ENCODE peak calls at places on chromosome 1, in ten cellular contexts. M is dermis microvascular lymphatic vessel endothelial cell, D is progenitor cell of endocrine pancreas, F is NCI-H748 treated with DMSO at 0.1 percent for 48 hours, Y is germinal center, O is T follicular helper cell, T is dorsolateral prefrontal cortex, K is hippocampal formation, R is NCI-H1092, P is GM13976. Q is an unnamed sample.

GRCh38 chr1:61839702-61840101 is 97.4 kb downstream of the PATJ start:
- DNase-seq in M (no peak), D (no peak), F (no peak), Y (no peak), O (no peak), T (no peak), K (no peak), R (no peak), P (no peak), Q (no peak)

GRCh38 chr1:52662645-52663313 is 29.8 kb downstream of the SHISAL2A start:
- DNase-seq in M (no peak), D (no peak), F (no peak), Y (no peak), O (no peak), T (no peak), K (no peak), R (no peak), P (no peak), Q (peak; percentile 62)

GRCh38 chr1:7609311-7609994 is 161.6 kb upstream of the VAMP3 start:
- DNase-seq in M (no peak), D (no peak), F (no peak), Y (no peak), O (no peak), T (no peak), K (no peak), R (peak; percentile 30), P (no peak), Q (no peak)

GRCh38 chr1:55259906-55260608 is 44.9 kb upstream of the USP24 start:
- DNase-seq in M (no peak), D (no peak), F (no peak), Y (peak; percentile 41), O (no peak), T (no peak), K (no peak), R (no peak), P (no peak), Q (no peak)

GRCh38 chr1:167650266-167651160 is 20.5 kb downstream of the RCSD1 start:
- DNase-seq in M (no peak), D (no peak), F (no peak), Y (no peak), O (no peak), T (no peak), K (no peak), R (no peak), P (peak; percentile 51), Q (no peak)

GRCh38 chr1:107704911-107705310 is 260.1 kb downstream of the VAV3 start:
- DNase-seq in M (no peak), D (no peak), F (no peak), Y (no peak), O (no peak), T (no peak), K (no peak), R (no peak), P (no peak), Q (no peak)

GRCh38 chr1:41533731-41534080 is 49.2 kb upstream of the EDN2 start:
- DNase-seq in M (no peak), D (no peak), F (no peak), Y (no peak), O (no peak), T (no peak), K (no peak), R (no peak), P (no peak), Q (no peak)

GRCh38 chr1:60583696-60584095 is 498.7 kb upstream of the NFIA start:
- DNase-seq in M (no peak), D (no peak), F (no peak), Y (no peak), O (no peak), T (no peak), K (no peak), R (no peak), P (no peak), Q (no peak)

GRCh38 chr1:202501281-202501680 is 152.8 kb downstream of the PPP1R12B start:
- DNase-seq in M (peak; percentile 12), D (no peak), F (no peak), Y (no peak), O (no peak), T (no peak), K (no peak), R (no peak), P (peak; percentile 7), Q (no peak)

GRCh38 chr1:201016211-201016651 is 7.3 kb downstream of the KIF21B start:
- DNase-seq in M (no peak), D (no peak), F (no peak), Y (no peak), O (no peak), T (no peak), K (peak; percentile 35), R (peak; percentile 84), P (no peak), Q (no peak)

GRCh38 chr1:54377040-54377691 is 29.0 kb downstream of the SSBP3 start:
- DNase-seq in M (no peak), D (no peak), F (no peak), Y (no peak), O (no peak), T (no peak), K (no peak), R (no peak), P (no peak), Q (no peak)

GRCh38 chr1:17194981-17195528 is 9.9 kb upstream of the PADI1 start:
- DNase-seq in M (no peak), D (no peak), F (no peak), Y (no peak), O (no peak), T (no peak), K (no peak), R (no peak), P (no peak), Q (no peak)

GRCh38 chr1:116232989-116233514 is 121.9 kb downstream of the MAB21L3 start:
- DNase-seq in M (no peak), D (no peak), F (no peak), Y (no peak), O (peak; percentile 4), T (no peak), K (no peak), R (no peak), P (no peak), Q (no peak)